ENCODE peak calls at places on chromosomes 11 and 22, in six cellular contexts. P is left colon, R is NCI-H1930, U is AG04450, Z is AG09309, G is lower leg skin. Q is an unnamed sample.

GRCh38 chr22:45493286-45493771 is 9.4 kb upstream of the FBLN1 start:
- DNase-seq in Z (no peak), U (no peak), P (no peak), R (no peak), G (peak), Q (no peak)

GRCh38 chr11:115054541-115055538 is 376.5 kb downstream of the NXPE2 start:
- DNase-seq in P (no peak), U (no peak), R (no peak), Z (no peak), G (no peak), Q (no peak)

GRCh38 chr11:39367526-39367925 is 2091.9 kb downstream of the LRRC4C start:
- DNase-seq in Z (no peak), P (no peak), R (no peak), G (no peak), U (no peak), Q (no peak)

GRCh38 chr22:22771696-22772377 is 115.8 kb upstream of the IGLL5 start:
- DNase-seq in R (no peak), U (no peak), G (no peak), Z (no peak), P (no peak), Q (no peak)

GRCh38 chr11:726278-726915 is 20.4 kb downstream of the EPS8L2 start:
- DNase-seq in G (no peak), Z (no peak), R (no peak), U (no peak), P (peak), Q (peak)

GRCh38 chr22:45127866-45128265 is 35.9 kb upstream of the NUP50 start:
- DNase-seq in P (no peak), R (no peak), G (no peak), Z (no peak), U (no peak), Q (no peak)

GRCh38 chr22:37079668-37080171 is 28.2 kb downstream of the KCTD17 start:
- DNase-seq in G (no peak), R (no peak), Z (no peak), U (no peak), P (peak), Q (no peak)

GRCh38 chr22:21032843-21033688 is 705 bp upstream of the SLC7A4 start:
- DNase-seq in R (no peak), P (no peak), G (no peak), U (no peak), Z (no peak), Q (no peak)

GRCh38 chr11:5369793-5370192 is 13.8 kb upstream of the OR51M1 start:
- DNase-seq in P (no peak), Z (no peak), R (no peak), U (peak), G (no peak), Q (no peak)

GRCh38 chr11:128582496-128583366 is 4.6 kb downstream of the ETS1 start:
- DNase-seq in P (no peak), U (peak), Z (peak), G (no peak), R (no peak), Q (no peak)

GRCh38 chr11:10309163-10310093 is 4.6 kb downstream of the ADM start:
- DNase-seq in R (no peak), Z (peak), U (no peak), G (peak), P (peak), Q (peak)

GRCh38 chr11:61057615-61058014 is 44.7 kb upstream of the CD5 start:
- DNase-seq in G (no peak), Z (no peak), R (no peak), P (no peak), U (no peak), Q (no peak)

GRCh38 chr11:132864811-132865576 is 667.3 kb downstream of the OPCML start:
- DNase-seq in P (no peak), Z (no peak), G (no peak), R (no peak), U (no peak), Q (no peak)

Q was measured in pancreas.